ENCODE peak calls at places on chromosomes 4 and X, in eight cellular contexts. One of them, this sample, is unnamed.

GRCh38 chr4:184265566-184266351 is 48.1 kb upstream of the ENPP6 start:
- DNase-seq in RWPE1: peak
- DNase-seq in CD8-positive, alpha-beta T cell: no peak
- DNase-seq in heart left ventricle: no peak
- DNase-seq in suprapubic skin: no peak
- DNase-seq in uterus: no peak
- DNase-seq in activated CD8-positive, alpha-beta T cell treated with anti-CD3 and anti-CD28 coated beads for 36 hours: no peak
- DNase-seq in cardiac fibroblast: peak
- DNase-seq in this sample: no peak

GRCh38 chr4:158714937-158715336 is 8.3 kb downstream of the PPID start:
- DNase-seq in RWPE1: no peak
- DNase-seq in CD8-positive, alpha-beta T cell: no peak
- DNase-seq in heart left ventricle: no peak
- DNase-seq in suprapubic skin: no peak
- DNase-seq in uterus: no peak
- DNase-seq in activated CD8-positive, alpha-beta T cell treated with anti-CD3 and anti-CD28 coated beads for 36 hours: no peak
- DNase-seq in cardiac fibroblast: no peak
- DNase-seq in this sample: no peak

GRCh38 chr4:3789587-3789986 is 23.4 kb downstream of the ADRA2C start:
- DNase-seq in RWPE1: no peak
- DNase-seq in CD8-positive, alpha-beta T cell: no peak
- DNase-seq in heart left ventricle: no peak
- DNase-seq in suprapubic skin: no peak
- DNase-seq in uterus: no peak
- DNase-seq in activated CD8-positive, alpha-beta T cell treated with anti-CD3 and anti-CD28 coated beads for 36 hours: no peak
- DNase-seq in cardiac fibroblast: no peak
- DNase-seq in this sample: no peak

GRCh38 chr4:173074501-173074946 is 94.1 kb upstream of the GALNT7 start:
- DNase-seq in RWPE1: peak
- DNase-seq in CD8-positive, alpha-beta T cell: no peak
- DNase-seq in heart left ventricle: no peak
- DNase-seq in suprapubic skin: no peak
- DNase-seq in uterus: peak
- DNase-seq in activated CD8-positive, alpha-beta T cell treated with anti-CD3 and anti-CD28 coated beads for 36 hours: no peak
- DNase-seq in cardiac fibroblast: peak
- DNase-seq in this sample: no peak

GRCh38 chr4:41865981-41866798 is 69.0 kb upstream of the TMEM33 start:
- DNase-seq in RWPE1: no peak
- DNase-seq in CD8-positive, alpha-beta T cell: no peak
- DNase-seq in heart left ventricle: no peak
- DNase-seq in suprapubic skin: no peak
- DNase-seq in uterus: no peak
- DNase-seq in activated CD8-positive, alpha-beta T cell treated with anti-CD3 and anti-CD28 coated beads for 36 hours: no peak
- DNase-seq in cardiac fibroblast: no peak
- DNase-seq in this sample: no peak

GRCh38 chr4:26330186-26330787 is 9.5 kb downstream of the RBPJ start:
- DNase-seq in RWPE1: peak
- DNase-seq in CD8-positive, alpha-beta T cell: no peak
- DNase-seq in heart left ventricle: no peak
- DNase-seq in suprapubic skin: no peak
- DNase-seq in uterus: no peak
- DNase-seq in activated CD8-positive, alpha-beta T cell treated with anti-CD3 and anti-CD28 coated beads for 36 hours: no peak
- DNase-seq in cardiac fibroblast: peak
- DNase-seq in this sample: no peak

GRCh38 chrX:9626379-9626778 is 139.3 kb downstream of the GPR143 start:
- DNase-seq in RWPE1: no peak
- DNase-seq in CD8-positive, alpha-beta T cell: no peak
- DNase-seq in heart left ventricle: no peak
- DNase-seq in suprapubic skin: no peak
- DNase-seq in uterus: no peak
- DNase-seq in activated CD8-positive, alpha-beta T cell treated with anti-CD3 and anti-CD28 coated beads for 36 hours: no peak
- DNase-seq in cardiac fibroblast: no peak
- DNase-seq in this sample: no peak

GRCh38 chr4:94813221-94813620 is 55.5 kb downstream of the BMPR1B start:
- DNase-seq in RWPE1: no peak
- DNase-seq in CD8-positive, alpha-beta T cell: no peak
- DNase-seq in heart left ventricle: no peak
- DNase-seq in suprapubic skin: no peak
- DNase-seq in uterus: no peak
- DNase-seq in activated CD8-positive, alpha-beta T cell treated with anti-CD3 and anti-CD28 coated beads for 36 hours: no peak
- DNase-seq in cardiac fibroblast: no peak
- DNase-seq in this sample: no peak

GRCh38 chrX:53695901-53696300 is 9.4 kb upstream of the HUWE1 start:
- DNase-seq in RWPE1: no peak
- DNase-seq in CD8-positive, alpha-beta T cell: no peak
- DNase-seq in heart left ventricle: no peak
- DNase-seq in suprapubic skin: no peak
- DNase-seq in uterus: no peak
- DNase-seq in activated CD8-positive, alpha-beta T cell treated with anti-CD3 and anti-CD28 coated beads for 36 hours: no peak
- DNase-seq in cardiac fibroblast: no peak
- DNase-seq in this sample: no peak

GRCh38 chr4:162350331-162350730 is 186.5 kb upstream of the FSTL5 start:
- DNase-seq in RWPE1: no peak
- DNase-seq in CD8-positive, alpha-beta T cell: no peak
- DNase-seq in heart left ventricle: no peak
- DNase-seq in suprapubic skin: no peak
- DNase-seq in uterus: no peak
- DNase-seq in activated CD8-positive, alpha-beta T cell treated with anti-CD3 and anti-CD28 coated beads for 36 hours: no peak
- DNase-seq in cardiac fibroblast: no peak
- DNase-seq in this sample: no peak

GRCh38 chr4:150262611-150263010 is 184.4 kb downstream of the DCLK2 start:
- DNase-seq in RWPE1: no peak
- DNase-seq in CD8-positive, alpha-beta T cell: no peak
- DNase-seq in heart left ventricle: no peak
- DNase-seq in suprapubic skin: no peak
- DNase-seq in uterus: no peak
- DNase-seq in activated CD8-positive, alpha-beta T cell treated with anti-CD3 and anti-CD28 coated beads for 36 hours: no peak
- DNase-seq in cardiac fibroblast: no peak
- DNase-seq in this sample: no peak

GRCh38 chr4:139556735-139557505 is 901 bp upstream of the SETD7 start:
- DNase-seq in RWPE1: peak
- DNase-seq in CD8-positive, alpha-beta T cell: peak
- DNase-seq in heart left ventricle: peak
- DNase-seq in suprapubic skin: peak
- DNase-seq in uterus: peak
- DNase-seq in activated CD8-positive, alpha-beta T cell treated with anti-CD3 and anti-CD28 coated beads for 36 hours: peak
- DNase-seq in cardiac fibroblast: peak
- DNase-seq in this sample: peak

GRCh38 chrX:21656587-21657317 is 1.4 kb downstream of the KLHL34 start:
- DNase-seq in RWPE1: no peak
- DNase-seq in CD8-positive, alpha-beta T cell: no peak
- DNase-seq in heart left ventricle: no peak
- DNase-seq in suprapubic skin: no peak
- DNase-seq in uterus: no peak
- DNase-seq in activated CD8-positive, alpha-beta T cell treated with anti-CD3 and anti-CD28 coated beads for 36 hours: no peak
- DNase-seq in cardiac fibroblast: no peak
- DNase-seq in this sample: no peak

GRCh38 chr4:173189117-173189693 is 20.6 kb downstream of the GALNT7 start:
- DNase-seq in RWPE1: no peak
- DNase-seq in CD8-positive, alpha-beta T cell: no peak
- DNase-seq in heart left ventricle: no peak
- DNase-seq in suprapubic skin: no peak
- DNase-seq in uterus: no peak
- DNase-seq in activated CD8-positive, alpha-beta T cell treated with anti-CD3 and anti-CD28 coated beads for 36 hours: no peak
- DNase-seq in cardiac fibroblast: peak
- DNase-seq in this sample: no peak

GRCh38 chr4:108072300-108072699 is 82.6 kb downstream of the HADH start:
- DNase-seq in RWPE1: no peak
- DNase-seq in CD8-positive, alpha-beta T cell: peak
- DNase-seq in heart left ventricle: no peak
- DNase-seq in suprapubic skin: no peak
- DNase-seq in uterus: no peak
- DNase-seq in activated CD8-positive, alpha-beta T cell treated with anti-CD3 and anti-CD28 coated beads for 36 hours: peak
- DNase-seq in cardiac fibroblast: no peak
- DNase-seq in this sample: no peak

GRCh38 chr4:26022346-26022891 is 108.4 kb downstream of the SMIM20 start:
- DNase-seq in RWPE1: peak
- DNase-seq in CD8-positive, alpha-beta T cell: no peak
- DNase-seq in heart left ventricle: no peak
- DNase-seq in suprapubic skin: no peak
- DNase-seq in uterus: no peak
- DNase-seq in activated CD8-positive, alpha-beta T cell treated with anti-CD3 and anti-CD28 coated beads for 36 hours: no peak
- DNase-seq in cardiac fibroblast: peak
- DNase-seq in this sample: no peak

GRCh38 chrX:47232803-47233332 is at the start of gene USP11:
- DNase-seq in RWPE1: no peak
- DNase-seq in CD8-positive, alpha-beta T cell: peak
- DNase-seq in heart left ventricle: peak
- DNase-seq in suprapubic skin: peak
- DNase-seq in uterus: peak
- DNase-seq in activated CD8-positive, alpha-beta T cell treated with anti-CD3 and anti-CD28 coated beads for 36 hours: peak
- DNase-seq in cardiac fibroblast: peak
- DNase-seq in this sample: peak

GRCh38 chrX:71941145-71941544 is 30.5 kb downstream of the NHSL2 start:
- DNase-seq in RWPE1: no peak
- DNase-seq in CD8-positive, alpha-beta T cell: no peak
- DNase-seq in heart left ventricle: no peak
- DNase-seq in suprapubic skin: no peak
- DNase-seq in uterus: peak
- DNase-seq in activated CD8-positive, alpha-beta T cell treated with anti-CD3 and anti-CD28 coated beads for 36 hours: no peak
- DNase-seq in cardiac fibroblast: no peak
- DNase-seq in this sample: no peak

GRCh38 chr4:42480774-42481173 is 83.5 kb downstream of the SHISA3 start:
- DNase-seq in RWPE1: no peak
- DNase-seq in CD8-positive, alpha-beta T cell: no peak
- DNase-seq in heart left ventricle: no peak
- DNase-seq in suprapubic skin: no peak
- DNase-seq in uterus: no peak
- DNase-seq in activated CD8-positive, alpha-beta T cell treated with anti-CD3 and anti-CD28 coated beads for 36 hours: no peak
- DNase-seq in cardiac fibroblast: no peak
- DNase-seq in this sample: no peak

GRCh38 chrX:19840899-19841648 is 46.3 kb downstream of the SH3KBP1 start:
- DNase-seq in RWPE1: no peak
- DNase-seq in CD8-positive, alpha-beta T cell: no peak
- DNase-seq in heart left ventricle: no peak
- DNase-seq in suprapubic skin: no peak
- DNase-seq in uterus: no peak
- DNase-seq in activated CD8-positive, alpha-beta T cell treated with anti-CD3 and anti-CD28 coated beads for 36 hours: peak
- DNase-seq in cardiac fibroblast: no peak
- DNase-seq in this sample: no peak

GRCh38 chr4:10582059-10582686 is 102.4 kb downstream of the CLNK start:
- DNase-seq in RWPE1: peak
- DNase-seq in CD8-positive, alpha-beta T cell: no peak
- DNase-seq in heart left ventricle: peak
- DNase-seq in suprapubic skin: no peak
- DNase-seq in uterus: no peak
- DNase-seq in activated CD8-positive, alpha-beta T cell treated with anti-CD3 and anti-CD28 coated beads for 36 hours: peak
- DNase-seq in cardiac fibroblast: peak
- DNase-seq in this sample: no peak

DNA sequence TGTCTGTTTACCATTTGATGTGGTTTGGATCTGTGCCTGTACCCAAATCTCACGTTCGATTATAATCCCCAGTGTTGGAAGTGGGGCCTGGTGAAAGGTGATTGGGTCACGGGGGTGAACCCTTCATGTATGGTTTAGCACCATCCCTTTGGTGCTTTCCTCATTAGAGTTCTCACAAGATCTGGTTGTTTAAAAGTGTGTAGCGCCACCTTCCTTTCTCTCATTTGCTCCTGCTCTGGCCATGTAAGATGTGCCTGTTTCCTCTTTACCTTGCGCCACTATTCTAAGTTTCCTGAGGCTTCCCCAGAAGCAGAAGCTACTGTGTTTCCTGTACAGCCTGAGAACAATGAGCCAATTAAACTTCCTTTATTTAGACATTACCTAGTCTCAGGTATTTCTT is 610.7 kb upstream of the ADGRL3 start:
- DNase-seq in RWPE1: no peak
- DNase-seq in CD8-positive, alpha-beta T cell: no peak
- DNase-seq in heart left ventricle: no peak
- DNase-seq in suprapubic skin: no peak
- DNase-seq in uterus: no peak
- DNase-seq in activated CD8-positive, alpha-beta T cell treated with anti-CD3 and anti-CD28 coated beads for 36 hours: no peak
- DNase-seq in cardiac fibroblast: no peak
- DNase-seq in this sample: no peak
- TF ChIP-seq CTCF in RWPE1: no peak
- TF ChIP-seq CTCF in CD8-positive, alpha-beta T cell: no peak
- TF ChIP-seq CTCF in heart left ventricle: no peak
- TF ChIP-seq CTCF in suprapubic skin: no peak
- TF ChIP-seq CTCF in uterus: no peak
- TF ChIP-seq CTCF in activated CD8-positive, alpha-beta T cell treated with anti-CD3 and anti-CD28 coated beads for 36 hours: no peak
- TF ChIP-seq CTCF in cardiac fibroblast: no peak
- TF ChIP-seq CTCF in this sample: no peak

DNA sequence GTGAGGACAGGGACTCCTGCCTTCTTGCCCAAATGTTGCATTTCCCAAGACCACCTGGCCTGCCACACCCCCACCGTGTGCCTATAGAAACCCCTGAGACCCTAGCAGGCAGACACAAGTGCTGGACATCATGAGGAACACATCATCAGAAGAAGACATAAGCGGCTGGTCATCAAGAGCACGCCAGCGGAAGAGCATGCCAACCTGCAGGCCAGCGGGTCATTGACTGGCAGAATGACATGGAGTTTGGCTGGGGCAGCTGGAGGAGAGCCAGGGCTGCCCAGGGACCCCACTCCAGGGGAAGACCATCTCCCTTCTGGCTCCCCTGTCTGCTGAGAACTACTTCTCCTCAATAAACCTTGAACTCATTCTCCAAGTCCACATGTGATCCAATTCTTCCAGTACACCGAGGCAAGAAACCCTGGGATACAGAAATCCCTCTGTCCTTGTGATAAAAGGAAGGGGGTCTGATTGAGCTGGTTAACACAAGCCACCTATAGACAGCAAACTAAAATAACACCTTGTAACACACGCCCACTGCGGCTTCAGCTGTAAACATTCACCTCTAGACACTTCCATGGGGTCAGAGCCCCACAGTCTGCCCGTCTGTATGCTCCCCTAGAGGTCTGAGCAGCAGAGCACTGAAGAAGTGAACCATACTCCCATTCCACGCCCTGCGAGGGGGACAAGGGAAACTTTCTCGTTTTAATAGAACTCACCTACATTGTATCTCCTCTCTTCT is 164.8 kb upstream of the EMCN start:
- DNase-seq in RWPE1: no peak
- DNase-seq in CD8-positive, alpha-beta T cell: no peak
- DNase-seq in heart left ventricle: no peak
- DNase-seq in suprapubic skin: no peak
- DNase-seq in uterus: no peak
- DNase-seq in activated CD8-positive, alpha-beta T cell treated with anti-CD3 and anti-CD28 coated beads for 36 hours: no peak
- DNase-seq in cardiac fibroblast: no peak
- DNase-seq in this sample: no peak
- TF ChIP-seq CTCF in RWPE1: no peak
- TF ChIP-seq CTCF in CD8-positive, alpha-beta T cell: no peak
- TF ChIP-seq CTCF in heart left ventricle: no peak
- TF ChIP-seq CTCF in suprapubic skin: no peak
- TF ChIP-seq CTCF in uterus: no peak
- TF ChIP-seq CTCF in activated CD8-positive, alpha-beta T cell treated with anti-CD3 and anti-CD28 coated beads for 36 hours: no peak
- TF ChIP-seq CTCF in cardiac fibroblast: no peak
- TF ChIP-seq CTCF in this sample: no peak

GRCh38 chr4:102730968-102731533 is 29.7 kb downstream of the MANBA start:
- DNase-seq in RWPE1: no peak
- DNase-seq in CD8-positive, alpha-beta T cell: no peak
- DNase-seq in heart left ventricle: no peak
- DNase-seq in suprapubic skin: no peak
- DNase-seq in uterus: no peak
- DNase-seq in activated CD8-positive, alpha-beta T cell treated with anti-CD3 and anti-CD28 coated beads for 36 hours: no peak
- DNase-seq in cardiac fibroblast: no peak
- DNase-seq in this sample: no peak
- TF ChIP-seq CTCF in RWPE1: no peak
- TF ChIP-seq CTCF in CD8-positive, alpha-beta T cell: no peak
- TF ChIP-seq CTCF in heart left ventricle: no peak
- TF ChIP-seq CTCF in suprapubic skin: no peak
- TF ChIP-seq CTCF in uterus: no peak
- TF ChIP-seq CTCF in activated CD8-positive, alpha-beta T cell treated with anti-CD3 and anti-CD28 coated beads for 36 hours: no peak
- TF ChIP-seq CTCF in cardiac fibroblast: peak
- TF ChIP-seq CTCF in this sample: no peak

GRCh38 chr4:77740480-77740879 is 78.7 kb downstream of the CNOT6L start:
- DNase-seq in RWPE1: no peak
- DNase-seq in CD8-positive, alpha-beta T cell: no peak
- DNase-seq in heart left ventricle: no peak
- DNase-seq in suprapubic skin: no peak
- DNase-seq in uterus: no peak
- DNase-seq in activated CD8-positive, alpha-beta T cell treated with anti-CD3 and anti-CD28 coated beads for 36 hours: no peak
- DNase-seq in cardiac fibroblast: no peak
- DNase-seq in this sample: no peak

GRCh38 chr4:77734928-77735327 is 84.2 kb downstream of the CNOT6L start:
- DNase-seq in RWPE1: peak
- DNase-seq in CD8-positive, alpha-beta T cell: no peak
- DNase-seq in heart left ventricle: no peak
- DNase-seq in suprapubic skin: no peak
- DNase-seq in uterus: no peak
- DNase-seq in activated CD8-positive, alpha-beta T cell treated with anti-CD3 and anti-CD28 coated beads for 36 hours: peak
- DNase-seq in cardiac fibroblast: peak
- DNase-seq in this sample: peak
- TF ChIP-seq CTCF in RWPE1: no peak
- TF ChIP-seq CTCF in CD8-positive, alpha-beta T cell: no peak
- TF ChIP-seq CTCF in heart left ventricle: no peak
- TF ChIP-seq CTCF in suprapubic skin: no peak
- TF ChIP-seq CTCF in uterus: no peak
- TF ChIP-seq CTCF in activated CD8-positive, alpha-beta T cell treated with anti-CD3 and anti-CD28 coated beads for 36 hours: no peak
- TF ChIP-seq CTCF in cardiac fibroblast: no peak
- TF ChIP-seq CTCF in this sample: no peak